ENCODE peak calls at places on chromosomes 6 and 20, in ten cellular contexts. K is GM20000, B is aorta, D is SHP77 treated with DMSO at 0.1 percent for 48 hours, M is ureter, N is cardiac fibroblast, O is cerebellar nuclear complex, G is uterus, A is NCI-H460, J is A172. W is an unnamed sample.

GRCh38 chr6:90478278-90478677 is 108.6 kb downstream of the MAP3K7 start:
- DNase-seq in B (no peak), K (no peak), A (no peak), M (no peak), N (no peak), J (no peak), D (no peak), G (no peak), O (no peak), W (no peak)

GRCh38 chr6:69424581-69424980 is 372.2 kb downstream of the LMBRD1 start:
- DNase-seq in A (no peak), N (no peak), M (no peak), J (no peak), D (no peak), O (no peak), K (no peak), B (no peak), G (no peak), W (no peak)

GRCh38 chr6:18141805-18142590 is 12.9 kb downstream of the TPMT start:
- DNase-seq in J (no peak), G (no peak), O (no peak), D (no peak), A (no peak), N (no peak), M (no peak), B (no peak), K (no peak), W (no peak)

GRCh38 chr6:27706431-27706830 is 205.8 kb downstream of the OR2B2 start:
- DNase-seq in N (no peak), G (no peak), A (no peak), M (no peak), O (no peak), K (no peak), J (no peak), B (no peak), D (no peak), W (no peak)

GRCh38 chr6:13053080-13053479 is 275.3 kb downstream of the TBC1D7 start:
- DNase-seq in M (no peak), A (no peak), D (no peak), B (no peak), O (no peak), K (no peak), J (no peak), N (peak; percentile 13), G (no peak), W (no peak)

GRCh38 chr6:91681341-91681740 is 1094.5 kb upstream of the MAP3K7 start:
- DNase-seq in O (no peak), M (no peak), D (no peak), A (no peak), N (no peak), G (no peak), K (no peak), B (no peak), J (no peak), W (no peak)

GRCh38 chr6:159887761-159888160 is 3.0 kb upstream of the MAS1 start:
- DNase-seq in A (no peak), D (no peak), M (no peak), K (no peak), O (no peak), J (no peak), B (no peak), N (no peak), G (no peak), W (no peak)

GRCh38 chr6:135179920-135180457 is 1.1 kb upstream of the MYB start:
- DNase-seq in K (peak; percentile 53), A (no peak), M (no peak), D (no peak), J (no peak), O (no peak), B (no peak), N (no peak), G (no peak), W (no peak)

GRCh38 chr6:132764370-132764769 is 6.7 kb upstream of the VNN2 start:
- DNase-seq in K (no peak), A (peak; percentile 13), M (no peak), N (peak; percentile 89), J (peak; percentile 92), O (no peak), G (peak; percentile 21), B (no peak), D (no peak), W (no peak)

GRCh38 chr6:161068296-161068695 is 76.7 kb downstream of the MAP3K4 start:
- DNase-seq in J (no peak), M (no peak), B (no peak), K (no peak), D (no peak), G (no peak), O (no peak), A (no peak), N (no peak), W (no peak)

GRCh38 chr6:83462524-83462923 is 31.7 kb upstream of the ME1 start:
- DNase-seq in M (no peak), K (no peak), G (no peak), O (no peak), J (no peak), D (no peak), A (no peak), N (no peak), B (no peak), W (no peak)

GRCh38 chr6:143504369-143504768 is 7.2 kb downstream of the FUCA2 start:
- DNase-seq in O (no peak), N (no peak), D (no peak), K (no peak), B (no peak), M (no peak), A (no peak), G (no peak), J (no peak), W (no peak)

GRCh38 chr6:152984387-152984872 is 1.6 kb upstream of the FBXO5 start:
- DNase-seq in O (no peak), M (no peak), B (no peak), D (no peak), N (no peak), A (no peak), G (no peak), J (peak; percentile 14), K (peak; percentile 40), W (no peak)

GRCh38 chr6:170473226-170473789 is 79.8 kb downstream of the PSMB1 start:
- DNase-seq in D (peak; percentile 48), O (no peak), N (no peak), K (no peak), M (no peak), B (no peak), G (no peak), J (no peak), A (no peak), W (no peak)

GRCh38 chr20:33793011-33793931 is 17.9 kb upstream of the CHMP4B start:
- DNase-seq in D (no peak), N (peak; percentile 62), J (peak; percentile 24), B (no peak), K (no peak), A (no peak), O (no peak), M (no peak), G (peak; percentile 34), W (no peak)

GRCh38 chr6:26543953-26544352 is 5.8 kb downstream of the HMGN4 start:
- DNase-seq in D (no peak), K (no peak), B (no peak), O (no peak), N (peak; percentile 45), G (no peak), M (no peak), J (peak; percentile 9), A (no peak), W (no peak)

GRCh38 chr6:23851551-23851950 is 274.5 kb upstream of the NRSN1 start:
- DNase-seq in B (no peak), K (no peak), A (no peak), G (no peak), O (no peak), J (no peak), D (no peak), M (no peak), N (no peak), W (no peak)

GRCh38 chr6:107642348-107643347 is 152.7 kb downstream of the SOBP start:
- DNase-seq in K (peak; percentile 56), A (no peak), G (no peak), D (no peak), O (no peak), M (no peak), B (no peak), J (no peak), N (no peak), W (no peak)

GRCh38 chr6:136723780-136724179 is 68.5 kb downstream of the MAP3K5 start:
- DNase-seq in K (peak; percentile 17), J (no peak), D (no peak), A (no peak), G (no peak), N (no peak), M (no peak), B (no peak), O (no peak), W (no peak)

GRCh38 chr6:120363429-120363828 is 970.9 kb downstream of the TBC1D32 start:
- DNase-seq in O (no peak), K (no peak), M (no peak), A (no peak), D (no peak), J (no peak), G (no peak), N (no peak), B (no peak), W (no peak)

GRCh38 chr6:139752086-139752485 is 377.6 kb upstream of the CITED2 start:
- DNase-seq in J (no peak), O (no peak), N (no peak), B (no peak), G (no peak), D (no peak), A (no peak), M (no peak), K (no peak), W (no peak)

GRCh38 chr20:39108746-39109145 is 146.6 kb downstream of the DHX35 start:
- DNase-seq in N (peak; percentile 11), A (no peak), O (no peak), K (no peak), J (peak; percentile 74), D (no peak), B (no peak), M (no peak), G (no peak), W (no peak)

GRCh38 chr20:33830371-33830770 is 19.2 kb downstream of the CHMP4B start:
- DNase-seq in B (no peak), G (no peak), O (no peak), K (no peak), N (peak; percentile 28), J (no peak), D (no peak), A (no peak), M (no peak), W (no peak)

GRCh38 chr6:38686270-38687042 is 16.5 kb downstream of the GLO1 start:
- DNase-seq in D (no peak), J (no peak), O (no peak), A (no peak), N (no peak), B (no peak), M (no peak), K (no peak), G (no peak), W (no peak)

GRCh38 chr20:9021699-9022098 is 47.2 kb upstream of the PLCB4 start:
- DNase-seq in J (peak; percentile 64), O (no peak), D (no peak), N (peak; percentile 66), G (no peak), A (no peak), K (no peak), M (no peak), B (no peak), W (no peak)

GRCh38 chr6:140208286-140208685 is 833.8 kb upstream of the CITED2 start:
- DNase-seq in A (no peak), J (no peak), M (no peak), D (peak; percentile 71), N (peak; percentile 25), O (no peak), G (no peak), K (no peak), B (no peak), W (peak; percentile 51)

GRCh38 chr6:137705166-137706064 is 161.6 kb upstream of the TNFAIP3 start:
- DNase-seq in A (peak; percentile 67), N (peak; percentile 76), D (no peak), J (peak; percentile 25), K (peak; percentile 58), M (peak; percentile 63), O (no peak), B (no peak), G (peak; percentile 63), W (no peak)

GRCh38 chr6:161272600-161273355 is 1.1 kb downstream of the AGPAT4 start:
- DNase-seq in B (no peak), A (no peak), J (no peak), M (no peak), G (peak; percentile 34), O (no peak), K (no peak), N (peak; percentile 59), D (no peak), W (no peak)

W was measured in NCI-H2081 treated with DMSO at 0.1 percent for 48 hours.